ENCODE peak calls at places on chromosomes 5 and 9, in seven cellular contexts. One of them, this sample, is unnamed.

GRCh38 chr9:123302348-123303214 is 34.2 kb upstream of the STRBP start:
- DNase-seq in NCI-H1105 treated with DMSO at 0.1 percent for 48 hours: no peak
- DNase-seq in kidney tubule cell: no peak
- DNase-seq in iPS-NIHi11: no peak
- DNase-seq in AG08396: no peak
- DNase-seq in tibial nerve: no peak
- DNase-seq in GM20000: no peak
- DNase-seq in this sample: no peak

GRCh38 chr9:134378901-134379338 is 52.7 kb downstream of the RXRA start:
- DNase-seq in AG08396: peak; percentile 89
- DNase-seq in GM20000: no peak
- DNase-seq in tibial nerve: no peak
- DNase-seq in iPS-NIHi11: peak; percentile 80
- DNase-seq in kidney tubule cell: no peak
- DNase-seq in NCI-H1105 treated with DMSO at 0.1 percent for 48 hours: no peak
- DNase-seq in this sample: no peak

GRCh38 chr9:110156416-110156815 is 51.5 kb downstream of the C9orf152 start:
- DNase-seq in tibial nerve: no peak
- DNase-seq in iPS-NIHi11: no peak
- DNase-seq in kidney tubule cell: no peak
- DNase-seq in AG08396: no peak
- DNase-seq in GM20000: no peak
- DNase-seq in NCI-H1105 treated with DMSO at 0.1 percent for 48 hours: no peak
- DNase-seq in this sample: no peak

GRCh38 chr5:2194949-2195348 is 312.2 kb upstream of the IRX4 start:
- DNase-seq in NCI-H1105 treated with DMSO at 0.1 percent for 48 hours: no peak
- DNase-seq in tibial nerve: no peak
- DNase-seq in AG08396: no peak
- DNase-seq in GM20000: no peak
- DNase-seq in kidney tubule cell: no peak
- DNase-seq in iPS-NIHi11: no peak
- DNase-seq in this sample: no peak

GRCh38 chr5:57494104-57495098 is 11.8 kb upstream of the ACTBL2 start:
- DNase-seq in AG08396: peak; percentile 85
- DNase-seq in iPS-NIHi11: peak; percentile 27
- DNase-seq in GM20000: peak; percentile 10
- DNase-seq in tibial nerve: no peak
- DNase-seq in NCI-H1105 treated with DMSO at 0.1 percent for 48 hours: peak; percentile 69
- DNase-seq in kidney tubule cell: peak; percentile 97
- DNase-seq in this sample: no peak

GRCh38 chr9:13845460-13845859 is 468.5 kb downstream of the NFIB start:
- DNase-seq in iPS-NIHi11: no peak
- DNase-seq in GM20000: no peak
- DNase-seq in NCI-H1105 treated with DMSO at 0.1 percent for 48 hours: no peak
- DNase-seq in tibial nerve: no peak
- DNase-seq in kidney tubule cell: peak; percentile 43
- DNase-seq in AG08396: no peak
- DNase-seq in this sample: no peak

GRCh38 chr5:73812457-73812856 is 186.5 kb downstream of the ARHGEF28 start:
- DNase-seq in iPS-NIHi11: no peak
- DNase-seq in GM20000: no peak
- DNase-seq in NCI-H1105 treated with DMSO at 0.1 percent for 48 hours: no peak
- DNase-seq in AG08396: no peak
- DNase-seq in kidney tubule cell: peak; percentile 72
- DNase-seq in tibial nerve: no peak
- DNase-seq in this sample: no peak

GRCh38 chr9:35035851-35036701 is 36.3 kb downstream of the VCP start:
- DNase-seq in tibial nerve: no peak
- DNase-seq in iPS-NIHi11: no peak
- DNase-seq in kidney tubule cell: no peak
- DNase-seq in GM20000: peak; percentile 28
- DNase-seq in NCI-H1105 treated with DMSO at 0.1 percent for 48 hours: no peak
- DNase-seq in AG08396: peak; percentile 53
- DNase-seq in this sample: peak; percentile 33

GRCh38 chr9:112074250-112075008 is 100.7 kb downstream of the SUSD1 start:
- DNase-seq in kidney tubule cell: peak; percentile 97
- DNase-seq in iPS-NIHi11: peak; percentile 53
- DNase-seq in NCI-H1105 treated with DMSO at 0.1 percent for 48 hours: peak; percentile 61
- DNase-seq in GM20000: peak; percentile 42
- DNase-seq in AG08396: peak; percentile 44
- DNase-seq in tibial nerve: peak; percentile 87
- DNase-seq in this sample: peak; percentile 45

GRCh38 chr5:106080540-106080939 is 1590.2 kb downstream of the EFNA5 start:
- DNase-seq in AG08396: no peak
- DNase-seq in iPS-NIHi11: no peak
- DNase-seq in NCI-H1105 treated with DMSO at 0.1 percent for 48 hours: no peak
- DNase-seq in GM20000: no peak
- DNase-seq in tibial nerve: no peak
- DNase-seq in kidney tubule cell: no peak
- DNase-seq in this sample: no peak

GRCh38 chr9:127159949-127160610 is 37.6 kb upstream of the ANGPTL2 start:
- DNase-seq in kidney tubule cell: no peak
- DNase-seq in tibial nerve: no peak
- DNase-seq in iPS-NIHi11: no peak
- DNase-seq in NCI-H1105 treated with DMSO at 0.1 percent for 48 hours: no peak
- DNase-seq in GM20000: no peak
- DNase-seq in AG08396: no peak
- DNase-seq in this sample: no peak

GRCh38 chr5:39520232-39520572 is 95.4 kb upstream of the DAB2 start:
- DNase-seq in AG08396: peak; percentile 42
- DNase-seq in iPS-NIHi11: no peak
- DNase-seq in kidney tubule cell: peak; percentile 59
- DNase-seq in GM20000: no peak
- DNase-seq in NCI-H1105 treated with DMSO at 0.1 percent for 48 hours: no peak
- DNase-seq in tibial nerve: no peak
- DNase-seq in this sample: no peak

GRCh38 chr9:2639786-2640185 is 18.2 kb downstream of the VLDLR start:
- DNase-seq in NCI-H1105 treated with DMSO at 0.1 percent for 48 hours: no peak
- DNase-seq in GM20000: no peak
- DNase-seq in tibial nerve: no peak
- DNase-seq in AG08396: no peak
- DNase-seq in iPS-NIHi11: no peak
- DNase-seq in kidney tubule cell: no peak
- DNase-seq in this sample: no peak

GRCh38 chr5:472076-472655 is 29.2 kb downstream of the EXOC3 start:
- DNase-seq in iPS-NIHi11: no peak
- DNase-seq in NCI-H1105 treated with DMSO at 0.1 percent for 48 hours: no peak
- DNase-seq in GM20000: peak; percentile 46
- DNase-seq in tibial nerve: no peak
- DNase-seq in AG08396: no peak
- DNase-seq in kidney tubule cell: peak; percentile 22
- DNase-seq in this sample: no peak

GRCh38 chr5:101678494-101679193 is 617.4 kb downstream of the SLCO4C1 start:
- DNase-seq in AG08396: peak; percentile 26
- DNase-seq in kidney tubule cell: peak; percentile 58
- DNase-seq in iPS-NIHi11: peak; percentile 76
- DNase-seq in GM20000: peak; percentile 26
- DNase-seq in tibial nerve: peak; percentile 83
- DNase-seq in NCI-H1105 treated with DMSO at 0.1 percent for 48 hours: peak; percentile 21
- DNase-seq in this sample: peak; percentile 15

GRCh38 chr5:94908889-94909480 is 290.5 kb downstream of the SLF1 start:
- DNase-seq in AG08396: peak; percentile 20
- DNase-seq in GM20000: peak; percentile 24
- DNase-seq in tibial nerve: peak; percentile 55
- DNase-seq in NCI-H1105 treated with DMSO at 0.1 percent for 48 hours: no peak
- DNase-seq in kidney tubule cell: peak; percentile 46
- DNase-seq in iPS-NIHi11: peak; percentile 27
- DNase-seq in this sample: peak; percentile 22

GRCh38 chr5:43973318-43973717 is 370.3 kb downstream of the NNT start:
- DNase-seq in NCI-H1105 treated with DMSO at 0.1 percent for 48 hours: no peak
- DNase-seq in kidney tubule cell: no peak
- DNase-seq in iPS-NIHi11: no peak
- DNase-seq in tibial nerve: no peak
- DNase-seq in GM20000: no peak
- DNase-seq in AG08396: peak; percentile 23
- DNase-seq in this sample: no peak

GRCh38 chr5:73540192-73540591 is 25.2 kb downstream of the ANKRA2 start:
- DNase-seq in NCI-H1105 treated with DMSO at 0.1 percent for 48 hours: no peak
- DNase-seq in tibial nerve: no peak
- DNase-seq in iPS-NIHi11: no peak
- DNase-seq in GM20000: no peak
- DNase-seq in AG08396: no peak
- DNase-seq in kidney tubule cell: peak; percentile 95
- DNase-seq in this sample: no peak

GRCh38 chr5:92652735-92653134 is 928.3 kb downstream of the NR2F1-AS1 start:
- DNase-seq in kidney tubule cell: no peak
- DNase-seq in NCI-H1105 treated with DMSO at 0.1 percent for 48 hours: no peak
- DNase-seq in tibial nerve: no peak
- DNase-seq in AG08396: no peak
- DNase-seq in iPS-NIHi11: no peak
- DNase-seq in GM20000: no peak
- DNase-seq in this sample: no peak

GRCh38 chr5:9549941-9550340 is 4.1 kb upstream of the SEMA5A start:
- DNase-seq in iPS-NIHi11: no peak
- DNase-seq in kidney tubule cell: peak; percentile 40
- DNase-seq in NCI-H1105 treated with DMSO at 0.1 percent for 48 hours: no peak
- DNase-seq in GM20000: no peak
- DNase-seq in AG08396: no peak
- DNase-seq in tibial nerve: no peak
- DNase-seq in this sample: no peak

GRCh38 chr9:14245901-14246525 is 67.9 kb downstream of the NFIB start:
- DNase-seq in iPS-NIHi11: no peak
- DNase-seq in GM20000: no peak
- DNase-seq in AG08396: no peak
- DNase-seq in NCI-H1105 treated with DMSO at 0.1 percent for 48 hours: no peak
- DNase-seq in kidney tubule cell: peak; percentile 51
- DNase-seq in tibial nerve: no peak
- DNase-seq in this sample: no peak

GRCh38 chr5:78341445-78341844 is 19.0 kb upstream of the SCAMP1 start:
- DNase-seq in AG08396: no peak
- DNase-seq in GM20000: no peak
- DNase-seq in iPS-NIHi11: no peak
- DNase-seq in kidney tubule cell: no peak
- DNase-seq in tibial nerve: no peak
- DNase-seq in NCI-H1105 treated with DMSO at 0.1 percent for 48 hours: no peak
- DNase-seq in this sample: no peak

GRCh38 chr5:44632344-44632743 is 176.4 kb upstream of the MRPS30 start:
- DNase-seq in kidney tubule cell: no peak
- DNase-seq in tibial nerve: no peak
- DNase-seq in GM20000: no peak
- DNase-seq in iPS-NIHi11: no peak
- DNase-seq in AG08396: no peak
- DNase-seq in NCI-H1105 treated with DMSO at 0.1 percent for 48 hours: no peak
- DNase-seq in this sample: no peak

GRCh38 chr5:142360607-142361120 is 35.8 kb upstream of the SPRY4 start:
- DNase-seq in AG08396: no peak
- DNase-seq in kidney tubule cell: peak; percentile 27
- DNase-seq in tibial nerve: no peak
- DNase-seq in GM20000: no peak
- DNase-seq in iPS-NIHi11: peak; percentile 26
- DNase-seq in NCI-H1105 treated with DMSO at 0.1 percent for 48 hours: no peak
- DNase-seq in this sample: no peak

GRCh38 chr5:39846144-39846543 is 421.4 kb upstream of the DAB2 start:
- DNase-seq in NCI-H1105 treated with DMSO at 0.1 percent for 48 hours: no peak
- DNase-seq in kidney tubule cell: no peak
- DNase-seq in tibial nerve: no peak
- DNase-seq in GM20000: no peak
- DNase-seq in AG08396: no peak
- DNase-seq in iPS-NIHi11: no peak
- DNase-seq in this sample: no peak

GRCh38 chr5:53302524-53302923 is 177.9 kb upstream of the FST start:
- DNase-seq in iPS-NIHi11: no peak
- DNase-seq in AG08396: no peak
- DNase-seq in GM20000: no peak
- DNase-seq in kidney tubule cell: no peak
- DNase-seq in tibial nerve: no peak
- DNase-seq in NCI-H1105 treated with DMSO at 0.1 percent for 48 hours: no peak
- DNase-seq in this sample: no peak

GRCh38 chr9:134358026-134358967 is 32.0 kb downstream of the RXRA start:
- DNase-seq in AG08396: no peak
- DNase-seq in iPS-NIHi11: no peak
- DNase-seq in tibial nerve: no peak
- DNase-seq in kidney tubule cell: no peak
- DNase-seq in NCI-H1105 treated with DMSO at 0.1 percent for 48 hours: peak; percentile 84
- DNase-seq in GM20000: no peak
- DNase-seq in this sample: no peak

GRCh38 chr9:83111169-83111568 is 48.2 kb upstream of the RASEF start:
- DNase-seq in AG08396: no peak
- DNase-seq in kidney tubule cell: no peak
- DNase-seq in iPS-NIHi11: no peak
- DNase-seq in tibial nerve: no peak
- DNase-seq in GM20000: no peak
- DNase-seq in NCI-H1105 treated with DMSO at 0.1 percent for 48 hours: no peak
- DNase-seq in this sample: no peak

GRCh38 chr9:115939065-115939765 is 214.4 kb upstream of the PAPPA start:
- DNase-seq in iPS-NIHi11: no peak
- DNase-seq in NCI-H1105 treated with DMSO at 0.1 percent for 48 hours: no peak
- DNase-seq in AG08396: no peak
- DNase-seq in tibial nerve: no peak
- DNase-seq in kidney tubule cell: peak; percentile 43
- DNase-seq in GM20000: no peak
- DNase-seq in this sample: no peak

GRCh38 chr5:133065482-133065881 is 13.7 kb downstream of the HSPA4 start:
- DNase-seq in kidney tubule cell: no peak
- DNase-seq in GM20000: no peak
- DNase-seq in iPS-NIHi11: no peak
- DNase-seq in AG08396: no peak
- DNase-seq in tibial nerve: no peak
- DNase-seq in NCI-H1105 treated with DMSO at 0.1 percent for 48 hours: no peak
- DNase-seq in this sample: no peak

GRCh38 chr5:145936401-145937131 is at the start of gene SH3RF2:
- DNase-seq in iPS-NIHi11: peak; percentile 92
- DNase-seq in AG08396: peak; percentile 68
- DNase-seq in kidney tubule cell: peak; percentile 90
- DNase-seq in NCI-H1105 treated with DMSO at 0.1 percent for 48 hours: no peak
- DNase-seq in GM20000: no peak
- DNase-seq in tibial nerve: no peak
- DNase-seq in this sample: no peak

GRCh38 chr9:16575142-16575877 is 295.2 kb downstream of the BNC2 start:
- DNase-seq in AG08396: no peak
- DNase-seq in kidney tubule cell: peak; percentile 36
- DNase-seq in GM20000: no peak
- DNase-seq in iPS-NIHi11: no peak
- DNase-seq in tibial nerve: no peak
- DNase-seq in NCI-H1105 treated with DMSO at 0.1 percent for 48 hours: no peak
- DNase-seq in this sample: no peak

GRCh38 chr5:171688696-171689495 is 96.7 kb upstream of the SMIM23 start:
- DNase-seq in AG08396: no peak
- DNase-seq in iPS-NIHi11: no peak
- DNase-seq in NCI-H1105 treated with DMSO at 0.1 percent for 48 hours: no peak
- DNase-seq in GM20000: no peak
- DNase-seq in kidney tubule cell: no peak
- DNase-seq in tibial nerve: no peak
- DNase-seq in this sample: no peak

GRCh38 chr5:150517272-150518152 is 9.6 kb downstream of the NDST1 start:
- DNase-seq in NCI-H1105 treated with DMSO at 0.1 percent for 48 hours: peak; percentile 3
- DNase-seq in tibial nerve: no peak
- DNase-seq in iPS-NIHi11: peak; percentile 68
- DNase-seq in AG08396: peak; percentile 92
- DNase-seq in kidney tubule cell: peak; percentile 88
- DNase-seq in GM20000: no peak
- DNase-seq in this sample: no peak

This sample was measured in GM10248.